ENCODE peak calls at places on chromosomes 2 and 18, in five cellular contexts. T, P, Q, W and B are unnamed samples.

GRCh38 chr2:128805237-128805636 is 486.6 kb upstream of the HS6ST1 start:
- DNase-seq in T (no peak), P (no peak), Q (no peak), W (no peak), B (no peak)

GRCh38 chr2:154477319-154477718 is 221.2 kb upstream of the KCNJ3 start:
- DNase-seq in T (no peak), P (no peak), Q (no peak), W (no peak), B (no peak)

GRCh38 chr2:24515335-24515734 is 24.3 kb downstream of the NCOA1 start:
- DNase-seq in T (no peak), P (no peak), Q (no peak), W (no peak), B (no peak)

GRCh38 chr2:164569334-164569733 is 51.9 kb downstream of the GRB14 start:
- DNase-seq in T (no peak), P (no peak), Q (no peak), W (no peak), B (no peak)

GRCh38 chr2:71880846-71881610 is 266.6 kb downstream of the CYP26B1 start:
- DNase-seq in T (peak; percentile 8), P (no peak), Q (no peak), W (no peak), B (no peak)

GRCh38 chr18:51275712-51276473 is 78.4 kb upstream of the MEX3C start:
- DNase-seq in T (no peak), P (no peak), Q (no peak), W (peak; percentile 29), B (no peak)

GRCh38 chr2:33009249-33009648 is 62.5 kb downstream of the LTBP1 start:
- DNase-seq in T (no peak), P (no peak), Q (no peak), W (no peak), B (no peak)

GRCh38 chr2:110906613-110907365 is 174.4 kb downstream of the ACOXL start:
- DNase-seq in T (no peak), P (no peak), Q (no peak), W (no peak), B (no peak)

GRCh38 chr18:13910501-13910900 is 4.8 kb downstream of the MC2R start:
- DNase-seq in T (no peak), P (no peak), Q (no peak), W (no peak), B (no peak)

GRCh38 chr18:11324510-11324909 is 175.1 kb upstream of the PIEZO2 start:
- DNase-seq in T (no peak), P (no peak), Q (no peak), W (no peak), B (no peak)

GRCh38 chr2:175454953-175455389 is 273.5 kb upstream of the ATP5MC3 start:
- DNase-seq in T (no peak), P (no peak), Q (no peak), W (no peak), B (no peak)

GRCh38 chr2:216012133-216012829 is 1.1 kb downstream of the MREG start:
- DNase-seq in T (peak; percentile 58), P (no peak), Q (no peak), W (no peak), B (no peak)

GRCh38 chr2:158094487-158095092 is 7.1 kb upstream of the UPP2 start:
- DNase-seq in T (peak; percentile 41), P (no peak), Q (no peak), W (no peak), B (no peak)

GRCh38 chr2:71417300-71418202 is 35.8 kb upstream of the DYSF start:
- DNase-seq in T (no peak), P (no peak), Q (no peak), W (no peak), B (no peak)

GRCh38 chr2:85504434-85505261 is 34.3 kb upstream of the MAT2A start:
- DNase-seq in T (peak; percentile 40), P (no peak), Q (peak; percentile 71), W (peak; percentile 26), B (no peak)

GRCh38 chr2:112187805-112188596 is 49.8 kb downstream of the FBLN7 start:
- DNase-seq in T (no peak), P (no peak), Q (no peak), W (no peak), B (peak; percentile 56)

GRCh38 chr18:49524349-49524748 is 37.3 kb upstream of the C18orf32 start:
- DNase-seq in T (no peak), P (no peak), Q (no peak), W (no peak), B (no peak)

GRCh38 chr2:168712053-168712452 is 90.4 kb upstream of the NOSTRIN start:
- DNase-seq in T (no peak), P (peak; percentile 23), Q (no peak), W (no peak), B (peak; percentile 19)

GRCh38 chr2:238897911-238898311 is 50.0 kb downstream of the TWIST2 start:
- DNase-seq in T (no peak), P (no peak), Q (no peak), W (no peak), B (no peak)

GRCh38 chr2:208092093-208092832 is 32.1 kb downstream of the CRYGD start:
- DNase-seq in T (no peak), P (no peak), Q (no peak), W (no peak), B (no peak)

GRCh38 chr2:183605440-183605839 is 481.2 kb downstream of the NUP35 start:
- DNase-seq in T (no peak), P (no peak), Q (no peak), W (no peak), B (no peak)

GRCh38 chr2:223735659-223736244 is 101.6 kb downstream of the AP1S3 start:
- DNase-seq in T (no peak), P (no peak), Q (no peak), W (no peak), B (no peak)

GRCh38 chr2:36389081-36389480 is 33.5 kb downstream of the CRIM1 start:
- DNase-seq in T (no peak), P (no peak), Q (no peak), W (no peak), B (no peak)

GRCh38 chr2:28276076-28276618 is 116.5 kb upstream of the FOSL2 start:
- DNase-seq in T (no peak), P (no peak), Q (no peak), W (no peak), B (no peak)

GRCh38 chr2:47767880-47768609 is 14.9 kb upstream of the MSH6 start:
- DNase-seq in T (peak; percentile 69), P (peak; percentile 56), Q (peak; percentile 38), W (peak; percentile 77), B (peak; percentile 56)

GRCh38 chr18:10320848-10321247 is 133.6 kb upstream of the APCDD1 start:
- DNase-seq in T (no peak), P (no peak), Q (no peak), W (no peak), B (no peak)

GRCh38 chr18:55869965-55870585 is 282.1 kb upstream of the TCF4 start:
- DNase-seq in T (no peak), P (no peak), Q (no peak), W (no peak), B (no peak)

GRCh38 chr2:132668986-132669853 is 785 bp downstream of the LYPD1 start:
- DNase-seq in T (no peak), P (no peak), Q (no peak), W (no peak), B (no peak)

GRCh38 chr2:227188292-227188691 is 23.9 kb downstream of the COL4A3 start:
- DNase-seq in T (peak; percentile 61), P (peak; percentile 17), Q (no peak), W (no peak), B (no peak)

GRCh38 chr2:38554973-38555595 is 47.6 kb downstream of the HNRNPLL start:
- DNase-seq in T (no peak), P (no peak), Q (no peak), W (no peak), B (no peak)

DNA sequence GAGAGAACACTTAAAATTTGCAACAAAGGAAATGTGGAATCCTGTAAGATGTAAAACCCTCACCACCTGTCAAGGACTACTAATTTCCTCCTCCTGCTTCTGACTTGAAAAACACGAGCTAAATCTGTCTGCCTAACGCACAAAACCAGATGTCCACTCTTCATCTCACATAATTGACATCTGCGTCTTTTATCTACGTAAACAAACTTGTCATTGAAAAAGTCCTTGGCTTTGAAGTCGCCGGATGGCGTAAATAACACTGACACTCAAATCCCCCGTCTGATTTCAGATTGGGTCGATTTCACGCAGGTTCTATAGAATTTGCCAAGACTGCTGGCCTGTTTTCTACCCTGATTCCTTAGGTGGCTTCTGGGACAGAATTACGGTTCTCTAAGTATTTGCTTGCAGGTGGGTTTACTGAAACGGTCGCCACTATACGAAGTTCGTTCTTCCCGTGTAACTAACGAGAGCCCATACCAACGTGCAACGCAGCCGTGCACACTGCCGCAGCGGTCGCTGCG is 529 bp upstream of the MOB4 start:
- DNase-seq in T (no peak), P (no peak), Q (no peak), W (no peak), B (no peak)
- TF ChIP-seq POLR2AphosphoS5 in T (no peak), P (no peak), Q (no peak), W (no peak), B (no peak)

DNA sequence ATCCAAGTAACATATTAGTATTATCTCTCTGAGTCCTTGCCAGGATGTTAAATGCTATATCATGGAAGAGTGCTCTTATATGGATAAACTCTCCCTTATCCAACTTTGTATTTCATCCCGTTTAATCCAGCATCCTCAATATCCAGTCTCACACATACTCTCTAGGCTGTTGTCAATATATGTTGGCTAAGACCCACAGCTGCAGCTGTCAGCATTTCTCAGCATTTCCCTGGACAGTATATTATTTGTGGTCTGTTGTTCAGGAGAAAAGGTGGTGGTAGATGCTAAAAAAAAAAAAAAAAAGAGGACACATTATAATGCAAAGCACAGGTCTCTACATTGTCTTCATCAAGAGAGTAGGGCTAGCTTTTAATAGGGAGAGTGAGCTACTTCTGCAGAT is 1368.0 kb upstream of the ZEB2 start:
- DNase-seq in T (no peak), P (no peak), Q (no peak), W (no peak), B (no peak)
- TF ChIP-seq POLR2AphosphoS5 in T (no peak), P (no peak), Q (no peak), W (no peak), B (no peak)

GRCh38 chr2:176536739-176537138 is 267.5 kb downstream of the MTX2 start:
- DNase-seq in T (no peak), P (no peak), Q (no peak), W (no peak), B (no peak)

GRCh38 chr2:176531608-176532007 is 262.4 kb downstream of the MTX2 start:
- DNase-seq in T (no peak), P (no peak), Q (no peak), W (no peak), B (no peak)

GRCh38 chr2:176535480-176536113 is 266.4 kb downstream of the MTX2 start:
- DNase-seq in T (no peak), P (no peak), Q (no peak), W (no peak), B (no peak)

GRCh38 chr2:176534798-176535479 is 265.7 kb downstream of the MTX2 start:
- DNase-seq in T (no peak), P (no peak), Q (peak; percentile 19), W (no peak), B (no peak)

GRCh38 chr2:176533505-176534193 is 264.4 kb downstream of the MTX2 start:
- DNase-seq in T (no peak), P (no peak), Q (peak; percentile 35), W (no peak), B (no peak)
- TF ChIP-seq POLR2AphosphoS5 in T (no peak), P (no peak), Q (no peak), W (no peak), B (no peak)

GRCh38 chr2:159933727-159934049 is 128.7 kb downstream of the PLA2R1 start:
- DNase-seq in T (peak; percentile 27), P (no peak), Q (no peak), W (no peak), B (no peak)
- TF ChIP-seq POLR2AphosphoS5 in T (no peak), P (no peak), Q (no peak), W (no peak), B (no peak)